ENCODE peak calls at places on chromosome 10, in seven cellular contexts. One of them, this sample, is unnamed.

GRCh38 chr10:93062499-93063216 is 2.1 kb downstream of the CYP26C1 start:
- DNase-seq in body of pancreas: no peak
- DNase-seq in CD8-positive, alpha-beta memory T cell: peak; percentile 5
- DNase-seq in dorsolateral prefrontal cortex: no peak
- DNase-seq in HepG2: no peak
- DNase-seq in uterus: no peak
- DNase-seq in CD8-positive, alpha-beta T cell: no peak
- DNase-seq in this sample: peak; percentile 17

GRCh38 chr10:68871105-68871711 is 29.9 kb upstream of the DDX50 start:
- DNase-seq in body of pancreas: no peak
- DNase-seq in CD8-positive, alpha-beta memory T cell: no peak
- DNase-seq in dorsolateral prefrontal cortex: no peak
- DNase-seq in uterus: no peak
- DNase-seq in HepG2: peak; percentile 16
- DNase-seq in CD8-positive, alpha-beta T cell: no peak
- DNase-seq in this sample: no peak

GRCh38 chr10:78381072-78381471 is 347.4 kb downstream of the RPS24 start:
- DNase-seq in HepG2: no peak
- DNase-seq in uterus: no peak
- DNase-seq in dorsolateral prefrontal cortex: no peak
- DNase-seq in body of pancreas: no peak
- DNase-seq in CD8-positive, alpha-beta T cell: no peak
- DNase-seq in CD8-positive, alpha-beta memory T cell: no peak
- DNase-seq in this sample: no peak

GRCh38 chr10:68897336-68897741 is 3.8 kb upstream of the DDX50 start:
- DNase-seq in dorsolateral prefrontal cortex: peak; percentile 26
- DNase-seq in HepG2: peak; percentile 64
- DNase-seq in CD8-positive, alpha-beta T cell: no peak
- DNase-seq in uterus: no peak
- DNase-seq in body of pancreas: peak; percentile 63
- DNase-seq in CD8-positive, alpha-beta memory T cell: no peak
- DNase-seq in this sample: no peak

GRCh38 chr10:123491692-123492415 is 174.3 kb upstream of the GPR26 start:
- DNase-seq in CD8-positive, alpha-beta memory T cell: no peak
- DNase-seq in dorsolateral prefrontal cortex: no peak
- DNase-seq in HepG2: no peak
- DNase-seq in uterus: no peak
- DNase-seq in CD8-positive, alpha-beta T cell: no peak
- DNase-seq in body of pancreas: no peak
- DNase-seq in this sample: no peak

GRCh38 chr10:80674809-80675208 is 137.1 kb downstream of the SH2D4B start:
- DNase-seq in dorsolateral prefrontal cortex: no peak
- DNase-seq in CD8-positive, alpha-beta T cell: no peak
- DNase-seq in CD8-positive, alpha-beta memory T cell: no peak
- DNase-seq in body of pancreas: no peak
- DNase-seq in HepG2: no peak
- DNase-seq in uterus: no peak
- DNase-seq in this sample: no peak

GRCh38 chr10:130647341-130647740 is 511.1 kb downstream of the GLRX3 start:
- DNase-seq in HepG2: no peak
- DNase-seq in dorsolateral prefrontal cortex: no peak
- DNase-seq in CD8-positive, alpha-beta memory T cell: no peak
- DNase-seq in CD8-positive, alpha-beta T cell: no peak
- DNase-seq in body of pancreas: no peak
- DNase-seq in uterus: no peak
- DNase-seq in this sample: no peak

GRCh38 chr10:24603333-24603732 is 120.4 kb downstream of the ARHGAP21 start:
- DNase-seq in CD8-positive, alpha-beta memory T cell: no peak
- DNase-seq in body of pancreas: no peak
- DNase-seq in HepG2: no peak
- DNase-seq in uterus: no peak
- DNase-seq in dorsolateral prefrontal cortex: no peak
- DNase-seq in CD8-positive, alpha-beta T cell: no peak
- DNase-seq in this sample: no peak

GRCh38 chr10:80829562-80829961 is 291.9 kb downstream of the SH2D4B start:
- DNase-seq in CD8-positive, alpha-beta T cell: no peak
- DNase-seq in dorsolateral prefrontal cortex: no peak
- DNase-seq in body of pancreas: no peak
- DNase-seq in HepG2: no peak
- DNase-seq in uterus: no peak
- DNase-seq in CD8-positive, alpha-beta memory T cell: no peak
- DNase-seq in this sample: no peak

GRCh38 chr10:35739998-35740397 is 97.9 kb upstream of the FZD8 start:
- DNase-seq in CD8-positive, alpha-beta memory T cell: no peak
- DNase-seq in body of pancreas: no peak
- DNase-seq in dorsolateral prefrontal cortex: no peak
- DNase-seq in uterus: no peak
- DNase-seq in HepG2: no peak
- DNase-seq in CD8-positive, alpha-beta T cell: no peak
- DNase-seq in this sample: no peak

GRCh38 chr10:50937230-50937907 is 51.9 kb upstream of the A1CF start:
- DNase-seq in CD8-positive, alpha-beta T cell: no peak
- DNase-seq in CD8-positive, alpha-beta memory T cell: no peak
- DNase-seq in HepG2: peak; percentile 24
- DNase-seq in dorsolateral prefrontal cortex: no peak
- DNase-seq in body of pancreas: peak; percentile 33
- DNase-seq in uterus: no peak
- DNase-seq in this sample: no peak

GRCh38 chr10:132044803-132045202 is 20.9 kb upstream of the JAKMIP3 start:
- DNase-seq in uterus: no peak
- DNase-seq in CD8-positive, alpha-beta T cell: no peak
- DNase-seq in dorsolateral prefrontal cortex: peak; percentile 23
- DNase-seq in body of pancreas: no peak
- DNase-seq in HepG2: no peak
- DNase-seq in CD8-positive, alpha-beta memory T cell: no peak
- DNase-seq in this sample: no peak

GRCh38 chr10:126124923-126125322 is 228.6 kb downstream of the FANK1 start:
- DNase-seq in HepG2: no peak
- DNase-seq in uterus: no peak
- DNase-seq in CD8-positive, alpha-beta memory T cell: no peak
- DNase-seq in dorsolateral prefrontal cortex: no peak
- DNase-seq in CD8-positive, alpha-beta T cell: no peak
- DNase-seq in body of pancreas: no peak
- DNase-seq in this sample: no peak

GRCh38 chr10:83680470-83680891 is 458.8 kb upstream of the GHITM start:
- DNase-seq in CD8-positive, alpha-beta memory T cell: no peak
- DNase-seq in CD8-positive, alpha-beta T cell: no peak
- DNase-seq in HepG2: no peak
- DNase-seq in body of pancreas: no peak
- DNase-seq in uterus: no peak
- DNase-seq in dorsolateral prefrontal cortex: no peak
- DNase-seq in this sample: no peak

GRCh38 chr10:70198696-70199466 is 28.6 kb upstream of the SAR1A start:
- DNase-seq in dorsolateral prefrontal cortex: no peak
- DNase-seq in body of pancreas: no peak
- DNase-seq in HepG2: no peak
- DNase-seq in CD8-positive, alpha-beta T cell: no peak
- DNase-seq in CD8-positive, alpha-beta memory T cell: no peak
- DNase-seq in uterus: no peak
- DNase-seq in this sample: no peak

GRCh38 chr10:49106451-49106850 is 8.9 kb downstream of the VSTM4 start:
- DNase-seq in HepG2: no peak
- DNase-seq in CD8-positive, alpha-beta T cell: no peak
- DNase-seq in CD8-positive, alpha-beta memory T cell: no peak
- DNase-seq in dorsolateral prefrontal cortex: peak; percentile 74
- DNase-seq in uterus: peak; percentile 51
- DNase-seq in body of pancreas: peak; percentile 46
- DNase-seq in this sample: no peak

GRCh38 chr10:106043833-106044232 is 1120.7 kb downstream of the SORCS1 start:
- DNase-seq in uterus: no peak
- DNase-seq in CD8-positive, alpha-beta T cell: no peak
- DNase-seq in dorsolateral prefrontal cortex: no peak
- DNase-seq in CD8-positive, alpha-beta memory T cell: no peak
- DNase-seq in HepG2: no peak
- DNase-seq in body of pancreas: no peak
- DNase-seq in this sample: no peak

GRCh38 chr10:98260350-98260749 is 7.6 kb downstream of the LOXL4 start:
- DNase-seq in HepG2: no peak
- DNase-seq in CD8-positive, alpha-beta memory T cell: no peak
- DNase-seq in body of pancreas: no peak
- DNase-seq in CD8-positive, alpha-beta T cell: no peak
- DNase-seq in uterus: no peak
- DNase-seq in dorsolateral prefrontal cortex: no peak
- DNase-seq in this sample: no peak
- H3K27ac ChIP-seq in HepG2: no peak overlapping the region
- H3K27ac ChIP-seq in CD8-positive, alpha-beta memory T cell: no peak overlapping the region
- H3K27ac ChIP-seq in body of pancreas: no peak overlapping the region
- H3K27ac ChIP-seq in CD8-positive, alpha-beta T cell: no peak overlapping the region
- H3K27ac ChIP-seq in uterus: peak overlapping the region; percentile 23
- H3K27ac ChIP-seq in dorsolateral prefrontal cortex: no peak overlapping the region
- H3K27ac ChIP-seq in this sample: no peak overlapping the region

GRCh38 chr10:71256661-71257030 is 44.3 kb downstream of the UNC5B start:
- DNase-seq in CD8-positive, alpha-beta memory T cell: no peak
- DNase-seq in uterus: no peak
- DNase-seq in body of pancreas: no peak
- DNase-seq in CD8-positive, alpha-beta T cell: no peak
- DNase-seq in dorsolateral prefrontal cortex: no peak
- DNase-seq in HepG2: no peak
- DNase-seq in this sample: no peak

GRCh38 chr10:71255817-71256660 is 43.7 kb downstream of the UNC5B start:
- DNase-seq in body of pancreas: no peak
- DNase-seq in CD8-positive, alpha-beta memory T cell: no peak
- DNase-seq in CD8-positive, alpha-beta T cell: no peak
- DNase-seq in dorsolateral prefrontal cortex: peak; percentile 80
- DNase-seq in HepG2: no peak
- DNase-seq in uterus: peak; percentile 77
- DNase-seq in this sample: no peak

GRCh38 chr10:71254834-71255539 is 42.6 kb downstream of the UNC5B start:
- DNase-seq in CD8-positive, alpha-beta memory T cell: no peak
- DNase-seq in dorsolateral prefrontal cortex: no peak
- DNase-seq in uterus: no peak
- DNase-seq in body of pancreas: no peak
- DNase-seq in CD8-positive, alpha-beta T cell: no peak
- DNase-seq in HepG2: no peak
- DNase-seq in this sample: no peak

GRCh38 chr10:71253981-71254818 is 41.8 kb downstream of the UNC5B start:
- DNase-seq in CD8-positive, alpha-beta memory T cell: no peak
- DNase-seq in HepG2: no peak
- DNase-seq in dorsolateral prefrontal cortex: no peak
- DNase-seq in uterus: no peak
- DNase-seq in body of pancreas: no peak
- DNase-seq in CD8-positive, alpha-beta T cell: no peak
- DNase-seq in this sample: no peak

DNA sequence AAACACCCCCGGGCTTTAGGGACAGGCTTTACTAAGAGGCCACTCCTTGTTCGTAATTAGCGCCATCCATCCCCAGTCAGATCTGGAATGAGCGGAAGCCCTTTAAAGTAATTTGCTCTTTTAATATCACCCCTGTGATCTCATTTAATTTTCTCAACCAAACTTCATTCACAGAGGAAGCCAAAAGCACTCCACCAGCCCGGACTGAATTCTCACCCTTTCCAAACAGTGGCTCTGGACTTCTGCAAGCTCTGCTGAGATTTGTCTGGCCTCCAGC is 43.1 kb downstream of the UNC5B start:
- DNase-seq in dorsolateral prefrontal cortex: no peak
- DNase-seq in HepG2: no peak
- DNase-seq in CD8-positive, alpha-beta memory T cell: no peak
- DNase-seq in CD8-positive, alpha-beta T cell: no peak
- DNase-seq in body of pancreas: no peak
- DNase-seq in uterus: no peak
- DNase-seq in this sample: no peak
- H3K4me3 ChIP-seq in dorsolateral prefrontal cortex: no peak overlapping the region
- H3K4me3 ChIP-seq in HepG2: no peak overlapping the region
- H3K4me3 ChIP-seq in CD8-positive, alpha-beta memory T cell: no peak overlapping the region
- H3K4me3 ChIP-seq in CD8-positive, alpha-beta T cell: no peak overlapping the region
- H3K4me3 ChIP-seq in body of pancreas: no peak overlapping the region
- H3K4me3 ChIP-seq in uterus: no peak overlapping the region
- H3K4me3 ChIP-seq in this sample: no peak overlapping the region

GRCh38 chr10:1935912-1936311 is 198.6 kb upstream of the ADARB2 start:
- DNase-seq in dorsolateral prefrontal cortex: no peak
- DNase-seq in CD8-positive, alpha-beta memory T cell: no peak
- DNase-seq in uterus: no peak
- DNase-seq in HepG2: no peak
- DNase-seq in body of pancreas: no peak
- DNase-seq in CD8-positive, alpha-beta T cell: no peak
- DNase-seq in this sample: no peak

GRCh38 chr10:1939016-1939415 is 201.7 kb upstream of the ADARB2 start:
- DNase-seq in CD8-positive, alpha-beta T cell: no peak
- DNase-seq in dorsolateral prefrontal cortex: no peak
- DNase-seq in body of pancreas: no peak
- DNase-seq in uterus: no peak
- DNase-seq in HepG2: no peak
- DNase-seq in CD8-positive, alpha-beta memory T cell: no peak
- DNase-seq in this sample: peak; percentile 21

GRCh38 chr10:1942478-1942877 is 205.2 kb upstream of the ADARB2 start:
- DNase-seq in body of pancreas: no peak
- DNase-seq in uterus: no peak
- DNase-seq in dorsolateral prefrontal cortex: no peak
- DNase-seq in CD8-positive, alpha-beta memory T cell: no peak
- DNase-seq in CD8-positive, alpha-beta T cell: no peak
- DNase-seq in HepG2: no peak
- DNase-seq in this sample: no peak

GRCh38 chr10:1933215-1933614 is 195.9 kb upstream of the ADARB2 start:
- DNase-seq in uterus: no peak
- DNase-seq in HepG2: no peak
- DNase-seq in CD8-positive, alpha-beta memory T cell: no peak
- DNase-seq in body of pancreas: no peak
- DNase-seq in CD8-positive, alpha-beta T cell: no peak
- DNase-seq in dorsolateral prefrontal cortex: no peak
- DNase-seq in this sample: no peak

GRCh38 chr10:1938317-1938716 is 201.0 kb upstream of the ADARB2 start:
- DNase-seq in uterus: no peak
- DNase-seq in CD8-positive, alpha-beta memory T cell: peak; percentile 43
- DNase-seq in body of pancreas: no peak
- DNase-seq in CD8-positive, alpha-beta T cell: no peak
- DNase-seq in HepG2: no peak
- DNase-seq in dorsolateral prefrontal cortex: no peak
- DNase-seq in this sample: no peak
- H3K27ac ChIP-seq in uterus: no peak overlapping the region
- H3K27ac ChIP-seq in CD8-positive, alpha-beta memory T cell: no peak overlapping the region
- H3K27ac ChIP-seq in body of pancreas: no peak overlapping the region
- H3K27ac ChIP-seq in CD8-positive, alpha-beta T cell: peak overlapping the region; percentile 56
- H3K27ac ChIP-seq in HepG2: no peak overlapping the region
- H3K27ac ChIP-seq in dorsolateral prefrontal cortex: no peak overlapping the region
- H3K27ac ChIP-seq in this sample: peak overlapping the region; percentile 35

GRCh38 chr10:32256613-32257437 is 90.1 kb downstream of the EPC1 start:
- DNase-seq in uterus: peak; percentile 69
- DNase-seq in CD8-positive, alpha-beta T cell: peak; percentile 78
- DNase-seq in HepG2: peak; percentile 40
- DNase-seq in body of pancreas: peak; percentile 61
- DNase-seq in CD8-positive, alpha-beta memory T cell: peak; percentile 55
- DNase-seq in dorsolateral prefrontal cortex: peak; percentile 68
- DNase-seq in this sample: peak; percentile 55

GRCh38 chr10:32253821-32254220 is 93.1 kb downstream of the EPC1 start:
- DNase-seq in HepG2: no peak
- DNase-seq in CD8-positive, alpha-beta T cell: no peak
- DNase-seq in dorsolateral prefrontal cortex: no peak
- DNase-seq in CD8-positive, alpha-beta memory T cell: no peak
- DNase-seq in body of pancreas: no peak
- DNase-seq in uterus: no peak
- DNase-seq in this sample: no peak

DNA sequence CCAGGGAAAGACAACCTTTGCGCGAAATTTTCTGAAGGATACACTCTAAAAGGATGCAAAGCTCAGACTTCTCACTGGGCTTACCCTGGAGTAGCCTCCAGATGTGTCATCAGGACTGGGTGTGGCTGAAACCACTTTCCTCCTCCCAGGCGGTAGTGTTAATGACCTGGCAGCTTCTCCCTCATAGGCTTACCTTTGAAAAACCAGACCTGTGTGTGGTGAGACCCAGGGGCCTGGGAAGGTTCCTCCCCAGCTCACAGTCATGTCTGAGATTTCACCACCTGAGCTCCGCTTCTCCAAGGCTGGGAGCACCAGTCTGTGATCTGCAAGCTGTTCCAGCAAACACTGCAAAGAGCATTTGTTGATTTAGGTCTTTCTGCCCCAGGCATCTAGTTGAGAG is 93.7 kb downstream of the EPC1 start:
- DNase-seq in uterus: no peak
- DNase-seq in CD8-positive, alpha-beta T cell: no peak
- DNase-seq in HepG2: no peak
- DNase-seq in CD8-positive, alpha-beta memory T cell: no peak
- DNase-seq in body of pancreas: no peak
- DNase-seq in dorsolateral prefrontal cortex: no peak
- DNase-seq in this sample: no peak
- H3K4me3 ChIP-seq in uterus: no peak overlapping the region
- H3K4me3 ChIP-seq in CD8-positive, alpha-beta T cell: no peak overlapping the region
- H3K4me3 ChIP-seq in HepG2: no peak overlapping the region
- H3K4me3 ChIP-seq in CD8-positive, alpha-beta memory T cell: no peak overlapping the region
- H3K4me3 ChIP-seq in body of pancreas: no peak overlapping the region
- H3K4me3 ChIP-seq in dorsolateral prefrontal cortex: no peak overlapping the region
- H3K4me3 ChIP-seq in this sample: no peak overlapping the region

This sample was measured in effector memory CD4-positive, alpha-beta T cell.